ENCODE peak calls at places on chromosomes 11 and 22, in five cellular contexts. K, A, S, N and H are unnamed samples.

GRCh38 chr22:29139965-29140782 is 65.5 kb upstream of the EMID1 start:
- DNase-seq in K (no peak), A (no peak), S (no peak), N (no peak), H (no peak)

GRCh38 chr11:130168105-130168504 is 8.5 kb downstream of the ST14 start:
- DNase-seq in K (no peak), A (no peak), S (peak; percentile 35), N (no peak), H (no peak)

GRCh38 chr11:73387594-73388021 is 11.4 kb downstream of the RELT start:
- DNase-seq in K (no peak), A (peak; percentile 43), S (no peak), N (no peak), H (no peak)

GRCh38 chr11:134407321-134407828 is 4.7 kb downstream of the B3GAT1 start:
- DNase-seq in K (no peak), A (no peak), S (no peak), N (no peak), H (no peak)

GRCh38 chr22:37558815-37559214 is 1.5 kb upstream of the CDC42EP1 start:
- DNase-seq in K (no peak), A (no peak), S (no peak), N (no peak), H (no peak)

GRCh38 chr11:110297082-110297725 is 790 bp upstream of the RDX start:
- DNase-seq in K (no peak), A (no peak), S (peak; percentile 41), N (peak; percentile 28), H (no peak)

GRCh38 chr11:122556605-122557004 is 98.9 kb upstream of the UBASH3B start:
- DNase-seq in K (peak; percentile 79), A (no peak), S (peak; percentile 25), N (no peak), H (no peak)

GRCh38 chr11:1486054-1486825 is at the start of gene MOB2:
- DNase-seq in K (peak; percentile 38), A (peak; percentile 79), S (no peak), N (no peak), H (no peak)

GRCh38 chr11:33542921-33543320 is 157.7 kb downstream of the C11orf91 start:
- DNase-seq in K (peak; percentile 76), A (no peak), S (peak; percentile 55), N (peak; percentile 73), H (peak; percentile 37)